ENCODE peak calls at places on chromosomes 1 and 21, in six cellular contexts. K is Caco-2, U is Calu3, P is lower lobe of right lung, Y is H1, L is A549. Z is an unnamed sample.

GRCh38 chr1:24641646-24642151 is 1.4 kb upstream of the SRRM1 start:
- DNase-seq in P (peak), U (no peak), Y (no peak), K (no peak), L (no peak), Z (no peak)

GRCh38 chr1:21901473-21901847 is 35.6 kb downstream of the HSPG2 start:
- DNase-seq in U (no peak), K (no peak), L (no peak), P (no peak), Y (no peak), Z (no peak)

GRCh38 chr1:2481885-2482284 is 5.8 kb downstream of the PLCH2 start:
- DNase-seq in P (no peak), L (no peak), U (no peak), Y (no peak), K (no peak), Z (no peak)

GRCh38 chr1:158809862-158810261 is 21.3 kb upstream of the MNDA start:
- DNase-seq in L (no peak), P (no peak), Y (no peak), K (no peak), U (no peak), Z (no peak)

GRCh38 chr1:95115708-95116137 is 1.4 kb upstream of the TLCD4 start:
- DNase-seq in Y (no peak), U (no peak), L (no peak), P (no peak), K (peak), Z (no peak)

GRCh38 chr1:1359668-1360468 is 1.5 kb upstream of the MXRA8 start:
- DNase-seq in K (no peak), P (no peak), L (no peak), U (no peak), Y (no peak), Z (no peak)

GRCh38 chr1:180241716-180242544 is 11.9 kb downstream of the LHX4 start:
- DNase-seq in L (no peak), K (no peak), U (no peak), P (no peak), Y (no peak), Z (no peak)

GRCh38 chr1:201904579-201904978 is 15.9 kb downstream of the SHISA4 start:
- DNase-seq in U (no peak), K (no peak), Y (no peak), L (no peak), P (no peak), Z (no peak)

GRCh38 chr1:240282061-240282830 is 190.6 kb downstream of the FMN2 start:
- DNase-seq in L (no peak), K (no peak), Y (no peak), P (peak), U (peak), Z (no peak)

GRCh38 chr1:1631793-1632420 is at the start of gene MMP23B:
- DNase-seq in L (no peak), Y (no peak), K (no peak), P (peak), U (no peak), Z (no peak)

GRCh38 chr1:185610954-185611353 is 123.2 kb upstream of the HMCN1 start:
- DNase-seq in P (no peak), L (no peak), Y (no peak), U (no peak), K (no peak), Z (no peak)

GRCh38 chr1:93593868-93594602 is 87.6 kb downstream of the BCAR3 start:
- DNase-seq in P (no peak), L (no peak), Y (no peak), K (peak), U (no peak), Z (no peak)

GRCh38 chr1:56780832-56781231 is 38.4 kb downstream of the FYB2 start:
- DNase-seq in U (no peak), L (no peak), P (no peak), Y (no peak), K (no peak), Z (no peak)

GRCh38 chr1:237911911-237912310 is 21.2 kb upstream of the ZP4 start:
- DNase-seq in U (no peak), P (no peak), Y (no peak), L (no peak), K (no peak), Z (no peak)

GRCh38 chr1:12491691-12492090 is 126.3 kb downstream of the DHRS3 start:
- DNase-seq in L (no peak), P (no peak), K (no peak), Y (no peak), U (no peak), Z (no peak)

GRCh38 chr1:15952317-15953258 is 23.3 kb downstream of the ZBTB17 start:
- DNase-seq in P (no peak), K (no peak), U (no peak), Y (no peak), L (peak), Z (peak)

GRCh38 chr1:52631759-52632331 is 1.1 kb upstream of the SHISAL2A start:
- DNase-seq in L (no peak), Y (no peak), U (no peak), K (no peak), P (no peak), Z (no peak)

GRCh38 chr1:3321559-3322439 is 132.7 kb upstream of the ARHGEF16 start:
- DNase-seq in Y (no peak), K (no peak), U (no peak), L (no peak), P (no peak), Z (no peak)

GRCh38 chr21:34887729-34888568 is 161.2 kb downstream of the RUNX1 start:
- DNase-seq in Y (no peak), P (peak), L (peak), U (peak), K (peak), Z (peak)

GRCh38 chr1:98030976-98031375 is 110.1 kb upstream of the DPYD start:
- DNase-seq in U (no peak), P (no peak), L (peak), K (no peak), Y (no peak), Z (no peak)

GRCh38 chr1:67948155-67949075 is 102.0 kb downstream of the DIRAS3 start:
- DNase-seq in U (no peak), P (no peak), Y (no peak), K (no peak), L (peak), Z (peak)

GRCh38 chr1:229557913-229558414 is 543 bp downstream of the ABCB10 start:
- DNase-seq in Y (no peak), K (peak), L (peak), P (peak), U (peak), Z (no peak)

GRCh38 chr1:39082140-39082799 is 56.1 kb downstream of the NDUFS5 start:
- DNase-seq in K (no peak), Y (no peak), U (no peak), P (no peak), L (no peak), Z (no peak)

GRCh38 chr1:51644533-51645197 is 27.8 kb downstream of the OSBPL9 start:
- DNase-seq in P (no peak), Y (peak), L (peak), U (peak), K (no peak), Z (no peak)

GRCh38 chr1:9413877-9414213 is 121.2 kb downstream of the SPSB1 start:
- DNase-seq in K (no peak), U (no peak), L (no peak), Y (no peak), P (no peak), Z (no peak)

GRCh38 chr1:177943999-177944672 is 25.7 kb downstream of the SEC16B start:
- DNase-seq in K (no peak), P (no peak), Y (no peak), U (no peak), L (no peak), Z (no peak)

GRCh38 chr1:25644962-25645361 is 28.4 kb downstream of the MAN1C1 start:
- DNase-seq in U (no peak), L (no peak), Y (no peak), P (no peak), K (no peak), Z (no peak)

GRCh38 chr1:156619582-156619955 is 354 bp downstream of the HAPLN2 start:
- DNase-seq in P (no peak), Y (no peak), K (no peak), L (no peak), U (no peak), Z (no peak)

GRCh38 chr1:156616463-156616862 is 2.8 kb upstream of the HAPLN2 start:
- DNase-seq in L (peak), P (no peak), K (no peak), Y (no peak), U (no peak), Z (no peak)

GRCh38 chr1:156615946-156616345 is 3.3 kb upstream of the HAPLN2 start:
- DNase-seq in Y (no peak), K (no peak), L (no peak), P (no peak), U (no peak), Z (no peak)

GRCh38 chr1:156622581-156623297 is 3.5 kb downstream of the HAPLN2 start:
- DNase-seq in U (no peak), K (no peak), Y (no peak), P (no peak), L (no peak), Z (no peak)

GRCh38 chr1:156618853-156619581 is at the start of gene HAPLN2:
- DNase-seq in U (peak), L (peak), K (peak), Y (no peak), P (no peak), Z (no peak)
- TF ChIP-seq CTCF in U (peak), L (peak), K (peak), Y (peak), P (no peak), Z (peak)

GRCh38 chr1:42692941-42693340 is 10.7 kb downstream of the YBX1 start:
- DNase-seq in K (no peak), P (no peak), L (no peak), U (no peak), Y (no peak), Z (no peak)

GRCh38 chr1:42691157-42691498 is 8.9 kb downstream of the YBX1 start:
- DNase-seq in K (no peak), L (no peak), Y (no peak), P (no peak), U (no peak), Z (no peak)

GRCh38 chr1:42692461-42692860 is 10.2 kb downstream of the YBX1 start:
- DNase-seq in Y (no peak), P (no peak), K (peak), U (peak), L (no peak), Z (no peak)

GRCh38 chr1:42689912-42690311 is 7.7 kb downstream of the YBX1 start:
- DNase-seq in P (no peak), L (no peak), Y (no peak), U (no peak), K (no peak), Z (no peak)

GRCh38 chr1:42690477-42691156 is 8.4 kb downstream of the YBX1 start:
- DNase-seq in Y (no peak), L (no peak), K (no peak), P (no peak), U (no peak), Z (no peak)
- TF ChIP-seq CTCF in Y (no peak), L (no peak), K (no peak), P (peak), U (no peak), Z (peak)

GRCh38 chr21:29947119-29947518 is 7.3 kb upstream of the GRIK1 start:
- DNase-seq in L (no peak), Y (no peak), P (no peak), U (no peak), K (no peak), Z (no peak)

GRCh38 chr21:29939859-29940245 is at the start of gene GRIK1:
- DNase-seq in L (no peak), Y (no peak), K (no peak), P (no peak), U (no peak), Z (no peak)

GRCh38 chr21:29942033-29942432 is 2.2 kb upstream of the GRIK1 start:
- DNase-seq in L (no peak), P (no peak), Y (no peak), U (no peak), K (no peak), Z (no peak)

GRCh38 chr21:29940993-29941392 is 1.2 kb upstream of the GRIK1 start:
- DNase-seq in P (no peak), U (no peak), L (no peak), K (no peak), Y (no peak), Z (no peak)

DNA sequence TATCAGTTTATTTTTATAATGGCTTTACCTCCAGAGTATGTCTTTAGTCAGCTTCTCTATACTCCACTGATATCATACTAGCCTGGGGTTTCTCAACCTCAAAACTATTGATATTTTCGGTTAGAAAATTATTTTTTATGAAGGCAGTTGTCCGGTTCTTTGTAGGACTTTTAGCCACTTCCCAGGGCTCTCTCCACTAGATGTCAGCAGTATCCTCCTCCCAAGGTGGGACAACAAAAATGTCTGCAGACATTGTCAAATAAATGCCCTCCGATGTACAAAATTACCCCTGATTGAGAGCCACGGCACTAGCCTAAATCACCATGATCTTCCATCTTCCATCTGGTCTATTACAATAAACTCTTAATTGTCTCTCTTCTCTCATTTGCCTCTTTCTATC is 4.1 kb upstream of the GRIK1 start:
- DNase-seq in L (no peak), U (no peak), P (no peak), Y (no peak), K (peak), Z (no peak)
- TF ChIP-seq CTCF in L (no peak), U (no peak), P (no peak), Y (peak), K (peak), Z (peak)

GRCh38 chr1:112260699-112261098 is 135.3 kb upstream of the CTTNBP2NL start:
- DNase-seq in U (no peak), P (no peak), Y (no peak), L (no peak), K (no peak), Z (no peak)
- TF ChIP-seq CTCF in U (no peak), P (no peak), Y (no peak), L (no peak), K (no peak), Z (no peak)

DNA sequence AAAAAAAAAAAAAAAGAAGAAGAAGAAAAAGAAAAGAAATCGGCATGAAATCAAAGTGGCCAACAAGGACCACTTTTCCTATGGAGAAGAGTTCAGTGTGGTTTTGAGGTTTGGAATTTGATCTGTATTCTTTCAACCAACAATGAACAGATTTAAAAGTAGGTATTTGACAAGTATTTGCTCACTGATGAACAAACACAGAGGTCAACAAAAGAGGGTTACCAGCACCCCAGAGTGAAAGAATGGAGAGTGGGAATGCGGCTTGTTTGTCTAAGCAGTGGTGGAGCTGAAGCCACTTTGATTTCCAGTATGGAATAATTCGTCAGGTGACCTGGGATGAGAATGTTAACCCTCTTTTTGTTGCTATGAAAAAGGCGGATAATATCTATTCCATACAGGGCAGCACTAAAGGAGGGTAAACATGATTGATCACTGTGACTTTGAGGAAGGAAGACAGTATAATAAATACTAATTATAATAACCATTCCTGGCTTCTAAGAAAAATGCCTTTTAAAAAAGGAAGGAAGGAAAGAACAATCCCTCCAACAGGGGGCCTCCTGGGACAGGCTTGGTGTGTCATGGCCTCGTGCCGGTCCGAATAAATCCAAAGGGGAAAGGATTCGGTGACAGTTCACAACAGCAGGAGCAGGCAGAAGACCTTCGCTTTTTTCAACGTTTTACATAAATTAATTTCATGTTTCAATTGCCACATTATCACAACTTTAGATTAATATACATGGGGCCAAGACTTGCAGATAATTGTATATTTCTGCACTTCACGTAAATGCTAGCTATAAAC is 37.2 kb upstream of the SIM2 start:
- DNase-seq in P (no peak), L (peak), K (peak), U (peak), Y (no peak), Z (no peak)
- TF ChIP-seq CTCF in P (peak), L (peak), K (peak), U (peak), Y (peak), Z (peak)

Z was measured in epithelial cell of proximal tubule.